ENCODE peak calls at places on chromosomes 16 and 17, in eight cellular contexts. T is renal cortical epithelial cell; E is neural crest cell; K is NCI-H2081 treated with DMSO at 0.1 percent for 48 hours; P is stimulated activated naive CD8-positive, alpha-beta T cell treated with anti-CD3 and anti-CD28 coated beads, Interleukin-15, Interleukin-2, amounts not matched to agents 100 U/mL and 50 U/mL, for 24 hours; R is endothelial cell; W is left colon; Y is AG20443. O is an unnamed sample.

GRCh38 chr17:61250335-61250890 is 149.2 kb upstream of the TBX2 start:
- DNase-seq in T (peak), E (no peak), K (no peak), W (no peak), R (no peak), P (no peak), Y (no peak), O (no peak)

GRCh38 chr17:79087428-79088143 is 13.0 kb downstream of the ENGASE start:
- DNase-seq in T (peak), R (peak), E (peak), Y (peak), P (peak), K (peak), W (peak), O (peak)

GRCh38 chr16:48180868-48181480 is 25.2 kb upstream of the ABCC12 start:
- DNase-seq in W (no peak), T (no peak), P (no peak), Y (no peak), R (no peak), K (no peak), E (no peak), O (no peak)

GRCh38 chr17:76075364-76076099 is 951 bp downstream of the GALR2 start:
- DNase-seq in T (no peak), Y (peak), K (no peak), E (peak), W (no peak), R (peak), P (no peak), O (peak)

GRCh38 chr17:8151641-8152111 is 528 bp downstream of the PER1 start:
- DNase-seq in W (peak), K (no peak), P (peak), T (peak), E (no peak), Y (peak), R (peak), O (peak)

GRCh38 chr17:67944035-67944434 is 52.2 kb downstream of the C17orf58 start:
- DNase-seq in W (no peak), Y (no peak), K (no peak), E (no peak), P (no peak), R (no peak), T (no peak), O (no peak)

GRCh38 chr17:17906418-17907215 is 65.6 kb downstream of the TOM1L2 start:
- DNase-seq in P (no peak), K (no peak), E (no peak), R (no peak), W (no peak), Y (no peak), T (no peak), O (no peak)

GRCh38 chr17:71460943-71461342 is 659.9 kb upstream of the SOX9 start:
- DNase-seq in E (peak), W (peak), Y (peak), T (no peak), P (no peak), R (peak), K (no peak), O (peak)

GRCh38 chr16:54432481-54433229 is 146.1 kb upstream of the IRX3 start:
- DNase-seq in T (no peak), E (peak), W (no peak), R (no peak), P (no peak), K (no peak), Y (no peak), O (no peak)

GRCh38 chr16:70156207-70156978 is 17.2 kb upstream of the CLEC18C start:
- DNase-seq in T (no peak), P (no peak), W (no peak), Y (peak), R (no peak), K (no peak), E (no peak), O (no peak)

GRCh38 chr17:29784661-29785060 is 145.4 kb downstream of the SSH2 start:
- DNase-seq in R (no peak), Y (peak), K (no peak), T (no peak), P (no peak), E (no peak), W (no peak), O (no peak)

GRCh38 chr16:75660321-75660720 is 12.7 kb downstream of the TERF2IP start:
- DNase-seq in Y (no peak), K (no peak), R (no peak), T (no peak), W (no peak), E (no peak), P (no peak), O (no peak)

GRCh38 chr16:19704321-19705130 is 13.5 kb downstream of the KNOP1 start:
- DNase-seq in K (no peak), W (no peak), E (no peak), P (no peak), T (peak), Y (peak), R (no peak), O (no peak)

GRCh38 chr16:55494994-55495421 is 13.9 kb upstream of the LPCAT2 start:
- DNase-seq in Y (peak), R (no peak), K (no peak), T (peak), P (no peak), W (peak), E (no peak), O (no peak)

O was measured in activated CD8-positive, alpha-beta T cell treated with anti-CD3 and anti-CD28 coated beads for 36 hours.